ENCODE peak calls at places on chromosomes 13 and 19, in nine cellular contexts. P, S, Q, E, N, T, V, F and G are unnamed samples. For H3K27me3, the result is how much of the 10 kb centered on the place peaks cover.

GRCh38 chr19:41776700-41777099 is 19.7 kb upstream of the CEACAM3 start:
- DNase-seq in T (no peak), F (no peak), V (no peak), N (no peak), Q (no peak), E (no peak), S (no peak), P (no peak), G (no peak)

GRCh38 chr19:19110410-19111137 is 27.7 kb downstream of the TMEM161A start:
- DNase-seq in V (no peak), E (no peak), Q (peak), P (no peak), F (no peak), N (peak), T (peak), S (no peak), G (no peak)

GRCh38 chr19:3804429-3804828 is 18.2 kb upstream of the MATK start:
- DNase-seq in P (no peak), Q (no peak), S (no peak), T (no peak), N (no peak), V (no peak), F (no peak), E (no peak), G (no peak)

GRCh38 chr13:63425131-63425530 is 2009.5 kb upstream of the PCDH20 start:
- DNase-seq in Q (no peak), F (no peak), V (no peak), N (no peak), P (no peak), T (no peak), E (peak), S (no peak), G (no peak)

GRCh38 chr19:55082023-55082851 is 6.6 kb downstream of the EPS8L1 start:
- DNase-seq in S (no peak), E (no peak), V (no peak), N (peak), F (no peak), P (no peak), Q (peak), T (peak), G (peak)

GRCh38 chr19:13031917-13032623 is 36.8 kb downstream of the NFIX start:
- DNase-seq in N (no peak), P (no peak), Q (no peak), V (no peak), T (no peak), E (no peak), F (no peak), S (no peak), G (no peak)

GRCh38 chr19:38711726-38712153 is 32.5 kb downstream of the CAPN12 start:
- DNase-seq in N (peak), F (peak), P (no peak), S (no peak), E (peak), V (no peak), T (no peak), Q (no peak), G (no peak)

GRCh38 chr19:38679839-38680238 is 32.4 kb downstream of the ACTN4 start:
- DNase-seq in Q (no peak), F (no peak), P (no peak), S (no peak), N (no peak), T (no peak), V (no peak), E (no peak), G (no peak)

GRCh38 chr13:100394005-100394695 is 194.4 kb downstream of the GGACT start:
- DNase-seq in T (peak), N (no peak), V (no peak), F (no peak), S (no peak), E (peak), Q (no peak), P (no peak), G (no peak)

GRCh38 chr19:14450168-14450874 is 17.2 kb downstream of the PKN1 start:
- DNase-seq in P (no peak), N (peak), E (no peak), S (no peak), Q (peak), T (peak), F (peak), V (no peak), G (no peak)

GRCh38 chr13:100789968-100790367 is 115.4 kb upstream of the TMTC4 start:
- DNase-seq in T (no peak), N (no peak), P (no peak), V (no peak), F (no peak), Q (no peak), S (no peak), E (no peak), G (no peak)

GRCh38 chr19:32406161-32407003 is 812 bp downstream of the DPY19L3 start:
- DNase-seq in E (no peak), V (no peak), N (no peak), S (no peak), Q (peak), T (peak), F (no peak), P (no peak), G (no peak)

GRCh38 chr13:104140557-104140956 is 1074.3 kb upstream of the SLC10A2 start:
- DNase-seq in E (no peak), Q (no peak), P (no peak), N (no peak), V (no peak), T (peak), F (no peak), S (no peak), G (no peak)

GRCh38 chr19:18446145-18446810 is 8.3 kb upstream of the ISYNA1 start:
- DNase-seq in T (no peak), F (no peak), E (no peak), Q (no peak), S (no peak), P (no peak), N (no peak), V (no peak), G (no peak)

GRCh38 chr19:35114656-35115537 is 726 bp upstream of the FXYD3 start:
- DNase-seq in F (peak), V (peak), Q (peak), T (peak), S (peak), P (no peak), E (no peak), N (peak), G (peak)

GRCh38 chr13:102286326-102286725 is 115.5 kb downstream of the FGF14 start:
- DNase-seq in F (no peak), E (peak), V (no peak), P (no peak), Q (no peak), T (no peak), N (no peak), S (no peak), G (no peak)

GRCh38 chr13:69474286-69474685 is 633.3 kb upstream of the ATXN8OS start:
- DNase-seq in S (no peak), Q (no peak), V (no peak), T (no peak), P (no peak), N (no peak), E (no peak), F (no peak), G (no peak)

GRCh38 chr19:6521718-6522646 is 8.8 kb upstream of the TNFSF9 start:
- DNase-seq in P (no peak), Q (peak), E (no peak), V (peak), T (no peak), N (peak), S (no peak), F (no peak), G (no peak)

GRCh38 chr13:48334534-48335127 is 31.1 kb downstream of the RB1 start:
- DNase-seq in S (no peak), P (no peak), T (peak), F (no peak), V (no peak), N (no peak), E (peak), Q (peak), G (no peak)

GRCh38 chr13:30241537-30241936 is 65.8 kb downstream of the KATNAL1 start:
- DNase-seq in T (no peak), Q (no peak), N (no peak), S (peak), V (no peak), E (no peak), P (no peak), F (no peak), G (no peak)

GRCh38 chr13:24194447-24194846 is 33.9 kb downstream of the SPATA13 start:
- DNase-seq in V (no peak), Q (no peak), E (no peak), P (no peak), T (no peak), S (no peak), F (no peak), N (no peak), G (no peak)

GRCh38 chr13:52651880-52652169 is 811 bp upstream of the SUGT1 start:
- DNase-seq in V (no peak), F (no peak), P (no peak), E (no peak), T (no peak), Q (no peak), N (no peak), S (no peak), G (no peak)

GRCh38 chr13:41694902-41695301 is 237.6 kb downstream of the RGCC start:
- DNase-seq in N (peak), F (peak), V (no peak), P (no peak), T (peak), S (peak), Q (no peak), E (peak), G (no peak)

GRCh38 chr13:94050686-94051085 is 428.8 kb downstream of the DCT start:
- DNase-seq in S (no peak), T (no peak), P (no peak), N (no peak), F (no peak), E (no peak), Q (no peak), V (no peak), G (no peak)

GRCh38 chr13:28494861-28495585 is at the start of gene FLT1:
- DNase-seq in S (peak), V (peak), E (no peak), P (no peak), N (peak), T (peak), F (peak), Q (peak), G (peak)

GRCh38 chr13:62085337-62085736 is 669.7 kb upstream of the PCDH20 start:
- DNase-seq in P (no peak), N (no peak), E (no peak), V (no peak), Q (peak), S (no peak), F (no peak), T (no peak), G (no peak)

GRCh38 chr19:18208098-18208951 is 4.5 kb upstream of the RAB3A start:
- DNase-seq in P (no peak), F (peak), Q (peak), E (peak), T (peak), V (no peak), S (peak), N (peak), G (no peak)

GRCh38 chr13:85236431-85236830 is 562.8 kb downstream of the SLITRK6 start:
- DNase-seq in N (no peak), E (no peak), T (peak), V (no peak), P (no peak), F (no peak), S (no peak), Q (no peak), G (no peak)

GRCh38 chr13:99310382-99311031 is 3.3 kb upstream of the GPR183 start:
- DNase-seq in S (no peak), Q (no peak), N (no peak), V (no peak), P (no peak), T (no peak), F (no peak), E (peak), G (no peak)

GRCh38 chr19:12137541-12137940 is 2.6 kb downstream of the ZNF20 start:
- DNase-seq in N (no peak), V (no peak), E (no peak), F (no peak), T (peak), Q (peak), S (no peak), P (no peak), G (no peak)

GRCh38 chr13:74871671-74872070 is 610.3 kb downstream of the TBC1D4 start:
- DNase-seq in F (no peak), V (no peak), S (no peak), E (peak), N (no peak), Q (no peak), P (no peak), T (no peak), G (no peak)

GRCh38 chr19:1058112-1058511 is 8.9 kb upstream of the ARHGAP45 start:
- DNase-seq in S (no peak), P (no peak), N (no peak), E (no peak), T (no peak), V (no peak), F (no peak), Q (no peak), G (no peak)

GRCh38 chr19:35306473-35307246 is 14.7 kb downstream of the MAG start:
- DNase-seq in S (no peak), E (no peak), Q (peak), T (peak), V (no peak), P (no peak), F (no peak), N (no peak), G (no peak)

GRCh38 chr19:9436358-9436757 is 985 bp upstream of the ZNF266 start:
- DNase-seq in E (no peak), N (no peak), F (no peak), S (no peak), T (no peak), Q (no peak), P (no peak), V (no peak), G (no peak)
- H3K4me3 ChIP-seq in E (peak), N (no peak), F (no peak), S (peak), T (peak), Q (peak), P (peak), V (no peak), G (no peak)

GRCh38 chr13:21435710-21436151 is 23.4 kb downstream of the ZDHHC20 start:
- DNase-seq in T (no peak), Q (no peak), N (peak), E (peak), S (peak), P (no peak), V (peak), F (peak), G (no peak)
- TF ChIP-seq CTCF in T (no peak), Q (no peak), N (no peak), E (no peak), S (no peak), P (no peak), V (no peak), F (no peak), G (no peak)

GRCh38 chr13:73767747-73768315 is 366.4 kb downstream of the KLF12 start:
- DNase-seq in Q (peak), E (no peak), V (no peak), T (peak), F (no peak), P (no peak), S (no peak), N (no peak), G (no peak)

GRCh38 chr13:73767191-73767741 is 366.9 kb downstream of the KLF12 start:
- DNase-seq in E (no peak), F (no peak), Q (peak), P (no peak), S (no peak), N (no peak), T (no peak), V (no peak), G (no peak)

DNA sequence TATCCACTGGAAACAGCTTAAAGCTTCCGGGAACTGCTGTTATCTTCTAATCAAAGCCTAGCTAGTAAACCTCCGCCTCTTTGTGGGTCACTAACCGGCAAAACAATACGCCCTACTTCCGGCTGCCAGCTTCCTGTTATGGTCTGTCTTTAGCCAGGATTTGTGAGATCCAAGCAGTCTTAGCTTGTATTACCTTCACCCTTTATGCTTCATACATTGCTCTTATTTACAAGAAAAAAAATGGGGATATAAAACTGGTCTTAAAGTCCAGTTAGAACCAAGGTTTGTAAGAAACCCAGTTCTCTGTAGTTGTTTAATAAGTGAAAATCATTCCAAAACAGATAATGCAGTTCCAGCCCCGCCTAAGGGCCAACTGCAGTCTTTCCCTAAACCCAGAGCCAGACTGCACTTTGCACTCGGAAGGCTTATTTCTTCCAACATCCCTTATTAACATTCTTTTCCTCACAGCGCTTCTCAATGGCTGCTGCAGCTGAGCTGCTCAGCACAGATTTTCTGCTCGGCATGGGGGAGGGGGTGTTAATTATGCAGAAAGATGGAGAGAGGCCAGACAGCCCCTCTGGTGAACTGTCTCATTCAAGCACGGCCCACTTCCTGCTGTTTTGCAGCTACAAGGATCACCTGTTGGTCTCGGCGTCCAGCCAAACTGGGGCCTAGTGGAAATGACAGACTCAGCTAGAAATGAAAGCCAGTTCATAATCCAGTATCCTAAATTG is 368.4 kb downstream of the KLF12 start:
- DNase-seq in F (peak), V (peak), Q (peak), N (peak), T (peak), P (no peak), E (no peak), S (peak), G (no peak)
- H3K27me3 ChIP-seq in F (under half), V (under half), Q (under half), N (under half), T (under half), P (under half), E (under half), S (under half), G (under half)

DNA sequence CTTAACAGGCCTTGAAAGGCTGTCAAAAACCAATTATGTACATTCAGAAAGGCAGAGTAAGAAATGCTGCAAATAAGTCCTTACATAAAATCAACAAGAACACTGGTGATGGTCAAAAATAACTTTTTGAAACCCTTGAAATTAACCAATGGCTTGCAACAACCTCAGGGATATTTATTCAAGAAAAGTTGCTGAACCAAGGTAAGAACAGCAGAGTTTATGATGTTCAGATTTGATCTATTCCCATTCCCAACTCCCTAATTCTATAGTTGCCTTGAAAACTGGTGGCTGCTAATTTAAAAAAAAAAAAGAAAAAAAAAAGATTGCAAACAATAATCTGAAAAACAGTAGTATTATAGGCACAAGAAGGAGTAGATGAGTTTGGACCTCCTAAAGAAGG is 109.8 kb upstream of the UFM1 start:
- DNase-seq in Q (no peak), T (no peak), E (no peak), N (no peak), V (no peak), S (no peak), P (no peak), F (no peak), G (no peak)
- H3K4me3 ChIP-seq in Q (no peak), T (no peak), E (no peak), N (no peak), V (no peak), S (no peak), P (no peak), F (no peak), G (no peak)

GRCh38 chr13:38697628-38698333 is 10.9 kb downstream of the FREM2 start:
- DNase-seq in Q (peak), S (no peak), E (no peak), F (no peak), T (peak), N (no peak), V (no peak), P (no peak), G (no peak)
- TF ChIP-seq CTCF in Q (peak), S (peak), E (no peak), F (no peak), T (peak), N (no peak), V (no peak), P (no peak), G (no peak)

GRCh38 chr19:50432221-50432626 is 468 bp upstream of the MYBPC2 start:
- DNase-seq in N (peak), F (no peak), Q (peak), P (no peak), E (no peak), V (no peak), T (peak), S (no peak), G (no peak)
- H3K27me3 ChIP-seq in N (under half), F (under half), Q (under half), P (under half), E (under half), V (under half), T (under half), S (half or more), G (under half)

GRCh38 chr19:49335071-49335783 is at the start of gene CD37:
- DNase-seq in V (peak), Q (no peak), P (no peak), S (no peak), F (no peak), E (no peak), N (no peak), T (no peak), G (peak)

GRCh38 chr19:49336482-49337266 is 1.5 kb downstream of the CD37 start:
- DNase-seq in T (no peak), F (no peak), E (no peak), P (no peak), Q (no peak), V (no peak), N (no peak), S (no peak), G (peak)

GRCh38 chr19:49331616-49332055 is 3.6 kb upstream of the CD37 start:
- DNase-seq in N (peak), S (no peak), P (no peak), T (peak), Q (peak), V (peak), F (no peak), E (no peak), G (peak)

GRCh38 chr19:49335784-49336481 is 727 bp downstream of the CD37 start:
- DNase-seq in P (no peak), E (no peak), N (no peak), T (no peak), V (no peak), Q (no peak), F (no peak), S (no peak), G (peak)

DNA sequence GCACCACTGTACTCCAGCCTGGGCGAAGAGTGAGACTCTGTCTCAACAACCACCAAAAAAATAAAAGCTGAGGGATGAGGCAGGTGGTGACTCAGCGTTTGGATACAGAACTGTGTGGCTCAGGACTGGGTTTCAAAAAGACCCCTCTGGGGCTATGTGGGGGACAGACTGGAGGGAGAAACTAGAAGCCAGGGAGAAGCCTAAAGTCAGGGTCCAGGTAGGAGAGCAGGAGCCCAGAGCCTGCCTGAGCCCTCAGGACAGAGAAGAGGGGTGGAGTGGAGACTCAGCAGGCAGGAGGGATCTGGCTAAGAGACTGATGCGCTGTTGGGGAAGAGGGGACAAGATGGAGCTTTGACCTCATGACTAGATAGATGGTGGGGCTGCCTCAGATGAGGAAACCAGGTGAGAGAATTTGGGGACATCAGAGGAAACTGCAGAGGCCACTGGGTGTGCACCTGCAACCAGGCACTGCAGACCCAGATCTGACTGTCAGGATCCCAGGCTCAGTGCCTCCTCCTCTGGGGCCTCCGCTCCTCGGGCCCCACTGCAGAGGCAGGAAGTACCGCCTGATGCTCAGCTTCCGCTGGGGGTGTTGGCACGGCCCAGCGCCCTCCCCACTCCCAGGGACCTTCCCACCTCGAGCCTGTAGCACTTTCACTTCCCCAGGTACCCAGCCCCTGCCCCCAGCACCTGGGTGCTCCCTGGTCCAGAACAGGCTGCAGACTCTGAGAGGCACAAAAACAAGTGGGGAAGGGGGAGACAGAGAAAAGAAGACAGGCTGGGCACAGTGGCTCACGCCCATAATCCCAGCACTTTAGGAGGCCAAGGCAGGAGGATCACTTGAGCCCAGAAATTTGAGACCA is 1.5 kb upstream of the CD37 start:
- DNase-seq in N (no peak), F (no peak), Q (no peak), P (no peak), V (peak), S (no peak), T (no peak), E (no peak), G (no peak)
- H3K4me3 ChIP-seq in N (no peak), F (no peak), Q (no peak), P (no peak), V (no peak), S (no peak), T (no peak), E (no peak), G (no peak)

GRCh38 chr13:114017028-114017630 is 43.3 kb upstream of the C13orf46 start:
- DNase-seq in P (no peak), N (no peak), F (no peak), S (no peak), T (no peak), E (no peak), Q (peak), V (no peak), G (no peak)
- TF ChIP-seq CTCF in P (no peak), N (no peak), F (no peak), S (no peak), T (peak), E (peak), Q (peak), V (no peak), G (no peak)